ENCODE peak calls at places on chromosomes 5 and 9, in eight cellular contexts. X is OCI-LY7, P is hepatocyte, K is SK-N-SH, M is neural progenitor cell, J is HCT116, T is PC-3, Q is GM23338. N is an unnamed sample.
A peak's percentile ranks its signal among the peaks of the same experiment; 100 is the strongest.

GRCh38 chr9:137761032-137761431 is 116.5 kb upstream of the CACNA1B start:
- DNase-seq in X (no peak), P (no peak), K (no peak), M (no peak), J (no peak), T (no peak), Q (no peak), N (no peak)

GRCh38 chr5:107948377-107948776 is 277.6 kb upstream of the EFNA5 start:
- DNase-seq in X (no peak), P (no peak), K (no peak), M (no peak), J (no peak), T (no peak), Q (no peak), N (no peak)

GRCh38 chr5:178113141-178113787 is at the start of gene N4BP3:
- DNase-seq in X (peak; percentile 93), P (peak; percentile 91), K (peak; percentile 91), M (peak; percentile 96), J (peak; percentile 47), T (peak; percentile 58), Q (peak; percentile 91), N (peak; percentile 81)

GRCh38 chr5:139251695-139252288 is 41.7 kb upstream of the MATR3 start:
- DNase-seq in X (no peak), P (no peak), K (no peak), M (no peak), J (no peak), T (no peak), Q (no peak), N (peak; percentile 48)

GRCh38 chr5:134510970-134511795 is 14.3 kb upstream of the JADE2 start:
- DNase-seq in X (no peak), P (peak; percentile 81), K (no peak), M (no peak), J (no peak), T (peak; percentile 89), Q (peak; percentile 90), N (peak; percentile 47)

GRCh38 chr9:37392272-37392671 is 30.2 kb upstream of the GRHPR start:
- DNase-seq in X (no peak), P (no peak), K (no peak), M (peak; percentile 20), J (no peak), T (no peak), Q (peak; percentile 43), N (no peak)

GRCh38 chr9:36290996-36291395 is 32.7 kb upstream of the GNE start:
- DNase-seq in X (no peak), P (no peak), K (no peak), M (no peak), J (no peak), T (no peak), Q (no peak), N (no peak)

GRCh38 chr9:134319306-134320194 is 6.7 kb upstream of the RXRA start:
- DNase-seq in X (no peak), P (no peak), K (no peak), M (peak; percentile 68), J (no peak), T (no peak), Q (no peak), N (no peak)

GRCh38 chr5:134255418-134256150 is 29.7 kb upstream of the PPP2CA start:
- DNase-seq in X (no peak), P (no peak), K (no peak), M (no peak), J (no peak), T (peak; percentile 51), Q (no peak), N (peak; percentile 69)

GRCh38 chr5:154115314-154115713 is 75.2 kb upstream of the GALNT10 start:
- DNase-seq in X (no peak), P (no peak), K (no peak), M (no peak), J (no peak), T (no peak), Q (no peak), N (no peak)

GRCh38 chr5:121630402-121630801 is 221.3 kb upstream of the FTMT start:
- DNase-seq in X (no peak), P (peak; percentile 22), K (no peak), M (peak; percentile 8), J (no peak), T (peak; percentile 36), Q (peak; percentile 8), N (peak; percentile 26)

GRCh38 chr9:95341262-95342011 is 23.9 kb upstream of the FANCC start:
- DNase-seq in X (no peak), P (no peak), K (no peak), M (peak; percentile 27), J (no peak), T (peak; percentile 22), Q (peak; percentile 43), N (peak; percentile 16)

GRCh38 chr5:142861011-142861410 is 90.8 kb downstream of the ARHGAP26 start:
- DNase-seq in X (no peak), P (no peak), K (no peak), M (no peak), J (no peak), T (no peak), Q (no peak), N (no peak)

GRCh38 chr5:117665121-117665520 is 1090.5 kb upstream of the SEMA6A start:
- DNase-seq in X (no peak), P (no peak), K (no peak), M (no peak), J (no peak), T (no peak), Q (no peak), N (no peak)

DNA sequence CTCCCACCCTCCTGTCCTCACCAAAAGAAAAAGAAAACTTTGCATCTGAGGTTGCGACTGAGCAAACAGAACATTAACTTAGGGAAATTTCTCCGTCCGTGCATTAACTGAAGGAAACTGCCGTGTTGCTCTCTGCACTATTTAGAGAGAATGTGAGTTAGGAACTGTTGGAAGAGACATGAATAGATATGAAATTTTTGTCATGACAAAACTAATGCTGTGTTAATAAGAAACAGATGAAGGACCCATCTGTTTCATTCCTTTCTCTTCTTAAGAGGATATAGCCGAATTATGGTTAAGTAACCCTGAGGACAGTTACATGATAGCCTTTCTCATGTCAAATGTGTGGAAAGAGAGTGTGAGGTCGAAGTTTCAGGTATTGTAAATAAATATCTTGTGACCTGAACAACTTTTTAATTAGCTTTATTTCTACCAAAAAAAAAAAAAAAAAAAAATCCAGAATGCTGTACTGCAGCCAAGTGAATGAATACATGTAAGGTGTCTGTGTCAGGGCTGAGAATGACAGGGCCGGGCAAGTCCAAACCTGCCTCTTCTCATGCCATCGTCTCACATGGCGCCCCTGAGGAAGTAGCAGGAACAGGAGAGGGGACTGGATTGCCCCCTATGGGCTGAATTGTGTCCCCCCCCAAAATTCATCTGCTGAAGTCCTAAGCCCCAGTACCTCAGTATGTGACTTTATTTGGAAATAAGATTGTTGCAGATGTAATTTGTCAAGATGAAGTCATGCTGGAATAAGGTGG is 35.6 kb upstream of the ANKRD33B start:
- DNase-seq in X (no peak), P (no peak), K (peak; percentile 68), M (no peak), J (no peak), T (no peak), Q (no peak), N (peak; percentile 82)
- TF ChIP-seq EZH2phosphoT487 in X (no peak), P (no peak), K (no peak), M (no peak), J (no peak), T (no peak), Q (no peak), N (no peak)

DNA sequence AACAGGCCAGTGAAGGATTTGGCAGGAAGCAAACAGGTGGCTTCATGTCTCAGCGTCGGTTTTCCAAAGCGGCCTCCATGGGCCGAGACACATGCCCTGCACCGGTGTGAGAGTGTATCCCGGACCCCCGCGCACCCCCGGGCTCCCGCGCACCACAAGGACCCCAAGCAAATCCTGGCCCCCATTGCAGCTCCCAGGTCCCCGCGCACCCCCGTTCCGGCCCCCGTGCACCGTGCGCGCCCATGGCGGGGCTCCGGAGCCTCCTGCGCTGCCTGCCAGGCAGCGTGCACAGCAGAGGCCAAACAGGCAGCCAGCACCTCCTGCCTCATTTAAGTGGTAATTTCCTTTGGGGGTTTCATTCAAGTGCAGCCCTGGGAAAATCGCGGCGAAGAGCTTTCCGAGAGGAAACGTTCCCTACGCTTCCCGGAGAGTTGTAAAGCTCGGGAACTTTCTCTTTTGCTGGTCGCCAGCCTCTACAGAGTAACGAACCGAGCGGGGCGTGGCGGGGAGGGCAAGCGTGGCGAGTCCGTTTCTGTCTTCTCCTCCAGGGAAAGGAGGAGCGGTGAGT is 145.5 kb upstream of the SLC24A2 start:
- DNase-seq in X (no peak), P (peak; percentile 26), K (no peak), M (peak; percentile 45), J (no peak), T (no peak), Q (peak; percentile 91), N (peak; percentile 74)
- H3K4me2 ChIP-seq in X (no peak overlapping the region), P (peak overlapping the region; percentile 76), K (no peak overlapping the region), M (peak overlapping the region; percentile 82), J (no peak overlapping the region), T (no peak overlapping the region), Q (peak overlapping the region; percentile 83), N (peak overlapping the region; percentile 89)

GRCh38 chr9:125493861-125494554 is 213.0 kb downstream of the MAPKAP1 start:
- DNase-seq in X (no peak), P (no peak), K (no peak), M (no peak), J (no peak), T (no peak), Q (no peak), N (peak; percentile 34)
- TF ChIP-seq EZH2phosphoT487 in X (no peak), P (no peak), K (no peak), M (no peak), J (no peak), T (no peak), Q (no peak), N (no peak)

GRCh38 chr5:126610163-126610562 is 9.4 kb downstream of the PHAX start:
- DNase-seq in X (no peak), P (no peak), K (no peak), M (no peak), J (no peak), T (no peak), Q (no peak), N (no peak)

GRCh38 chr5:126610616-126611015 is 9.9 kb downstream of the PHAX start:
- DNase-seq in X (peak; percentile 71), P (no peak), K (no peak), M (no peak), J (no peak), T (no peak), Q (no peak), N (no peak)

GRCh38 chr5:126600631-126601511 is at the start of gene PHAX:
- DNase-seq in X (peak; percentile 90), P (peak; percentile 94), K (peak; percentile 94), M (peak; percentile 92), J (no peak), T (peak; percentile 76), Q (peak; percentile 89), N (peak; percentile 96)

GRCh38 chr5:126603402-126603991 is 2.8 kb downstream of the PHAX start:
- DNase-seq in X (peak; percentile 55), P (no peak), K (no peak), M (no peak), J (no peak), T (no peak), Q (no peak), N (no peak)

DNA sequence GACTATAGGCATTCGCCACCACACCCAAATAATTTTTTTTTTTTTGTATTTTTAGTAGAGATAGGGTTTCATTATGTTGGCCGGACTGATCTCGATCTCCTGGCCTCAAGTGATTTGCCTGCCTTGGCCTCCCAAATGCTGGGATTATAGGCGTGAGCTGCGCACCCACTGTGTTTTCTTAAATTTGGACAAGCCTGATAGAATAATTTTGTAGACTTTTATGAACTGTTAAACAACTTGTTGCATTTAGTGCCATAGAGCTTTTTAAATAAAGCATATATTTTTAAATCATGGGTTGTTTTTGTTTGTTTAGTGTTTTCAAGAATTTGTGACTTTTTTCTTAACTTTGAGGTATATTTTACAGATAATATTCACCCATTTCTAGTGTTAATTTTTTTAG is 4.8 kb downstream of the PHAX start:
- DNase-seq in X (no peak), P (no peak), K (no peak), M (no peak), J (no peak), T (no peak), Q (no peak), N (no peak)
- H3K4me2 ChIP-seq in X (peak overlapping the region; percentile 78), P (peak overlapping the region; percentile 15), K (peak overlapping the region; percentile 44), M (peak overlapping the region; percentile 27), J (no peak overlapping the region), T (peak overlapping the region; percentile 51), Q (peak overlapping the region; percentile 56), N (peak overlapping the region; percentile 55)

N was measured in GM23248.